ENCODE peak calls at places on chromosomes 7 and 10, in four cellular contexts. I, T, P and N are unnamed samples.
A peak's percentile ranks its signal among the peaks of the same experiment; 100 is the strongest.

GRCh38 chr10:130740788-130741785 is 570.4 kb downstream of the TCERG1L start:
- DNase-seq in I (no peak), T (no peak), P (no peak), N (no peak)

GRCh38 chr7:156460861-156461632 is 179.5 kb upstream of the RNF32 start:
- DNase-seq in I (no peak), P (no peak), T (no peak), N (no peak)

GRCh38 chr7:137592232-137592896 is 248.8 kb upstream of the PTN start:
- DNase-seq in I (peak; percentile 44), P (peak; percentile 80), T (peak; percentile 50), N (peak; percentile 71)

GRCh38 chr10:25061711-25062455 is 45.5 kb downstream of the THNSL1 start:
- DNase-seq in I (no peak), T (no peak), P (peak; percentile 33), N (no peak)

GRCh38 chr10:92574545-92575377 is 868 bp upstream of the IDE start:
- DNase-seq in T (no peak), P (peak; percentile 43), I (peak; percentile 87), N (no peak)

GRCh38 chr7:113010377-113010776 is 76.2 kb downstream of the GPR85 start:
- DNase-seq in P (no peak), I (no peak), T (no peak), N (no peak)

GRCh38 chr10:24385776-24386175 is 176.8 kb downstream of the KIAA1217 start:
- DNase-seq in T (no peak), I (no peak), P (peak; percentile 80), N (no peak)

GRCh38 chr10:108631332-108631731 is 1292.0 kb downstream of the XPNPEP1 start:
- DNase-seq in P (no peak), T (no peak), I (no peak), N (no peak)

GRCh38 chr7:46754135-46754730 is 827.7 kb downstream of the TNS3 start:
- DNase-seq in I (no peak), T (no peak), P (peak; percentile 82), N (no peak)

GRCh38 chr7:114700267-114700666 is 221.6 kb upstream of the MDFIC start:
- DNase-seq in T (no peak), P (no peak), I (no peak), N (no peak)

GRCh38 chr10:34814228-34815173 is 595 bp downstream of the PARD3 start:
- DNase-seq in I (peak; percentile 59), T (peak; percentile 73), P (no peak), N (peak; percentile 68)

GRCh38 chr7:28136885-28137284 is 43.7 kb downstream of the JAZF1 start:
- DNase-seq in I (no peak), T (no peak), P (no peak), N (no peak)

GRCh38 chr7:114648680-114649079 is 234.1 kb downstream of the FOXP2 start:
- DNase-seq in I (no peak), P (no peak), T (no peak), N (no peak)

GRCh38 chr10:121572857-121573540 is 25.2 kb downstream of the FGFR2 start:
- DNase-seq in T (no peak), I (no peak), P (no peak), N (no peak)

GRCh38 chr7:44398506-44398905 is 73.1 kb upstream of the CAMK2B start:
- DNase-seq in I (no peak), P (no peak), T (no peak), N (no peak)

GRCh38 chr7:5695709-5696345 is 85.6 kb downstream of the RNF216 start:
- DNase-seq in I (no peak), P (peak; percentile 76), T (no peak), N (no peak)

GRCh38 chr10:69685802-69686585 is 55.9 kb downstream of the FAM241B start:
- DNase-seq in I (no peak), P (peak; percentile 4), T (peak; percentile 94), N (peak; percentile 93)

GRCh38 chr7:1829111-1829510 is 159.0 kb downstream of the ELFN1 start:
- DNase-seq in P (no peak), T (no peak), I (no peak), N (no peak)

GRCh38 chr7:22846961-22847360 is 24.3 kb upstream of the TOMM7 start:
- DNase-seq in P (no peak), I (no peak), T (no peak), N (no peak)

GRCh38 chr10:114172241-114172640 is 1.8 kb downstream of the CCDC186 start:
- DNase-seq in P (peak; percentile 32), T (no peak), I (no peak), N (no peak)

GRCh38 chr7:7918736-7919448 is 49.7 kb upstream of the GLCCI1 start:
- DNase-seq in P (peak; percentile 5), I (no peak), T (no peak), N (no peak)

GRCh38 chr10:129972145-129972965 is 8.3 kb upstream of the EBF3 start:
- DNase-seq in I (no peak), P (no peak), T (no peak), N (no peak)

GRCh38 chr7:117323877-117324699 is 1.2 kb upstream of the WNT2 start:
- DNase-seq in T (peak; percentile 58), I (no peak), P (peak; percentile 64), N (peak; percentile 22)

GRCh38 chr10:28839600-28840007 is 162.3 kb downstream of the BAMBI start:
- DNase-seq in T (no peak), I (no peak), P (peak; percentile 27), N (peak; percentile 5)

GRCh38 chr10:124544711-124545110 is 83.1 kb downstream of the LHPP start:
- DNase-seq in T (no peak), I (no peak), P (no peak), N (no peak)

GRCh38 chr10:5595591-5596590 is 70.5 kb downstream of the ASB13 start:
- DNase-seq in P (peak; percentile 94), T (peak; percentile 41), I (peak; percentile 68), N (peak; percentile 28)

GRCh38 chr7:135929692-135930091 is 47.5 kb downstream of the MTPN start:
- DNase-seq in I (no peak), P (no peak), T (no peak), N (no peak)

GRCh38 chr10:111835562-111835961 is 348.0 kb downstream of the GPAM start:
- DNase-seq in I (no peak), T (no peak), P (peak; percentile 95), N (no peak)

GRCh38 chr10:69901623-69902505 is 100.2 kb downstream of the COL13A1 start:
- DNase-seq in P (peak; percentile 41), T (peak; percentile 74), I (peak; percentile 96), N (peak; percentile 65)

GRCh38 chr7:149886018-149886416 is 12.2 kb downstream of the ATP6V0E2 start:
- DNase-seq in I (no peak), T (no peak), P (no peak), N (no peak)

GRCh38 chr7:79515358-79515757 is 61.9 kb upstream of the MAGI2 start:
- DNase-seq in P (no peak), I (no peak), T (no peak), N (no peak)

GRCh38 chr7:2710901-2711551 is 23.0 kb downstream of the AMZ1 start:
- DNase-seq in T (no peak), P (peak; percentile 17), I (no peak), N (no peak)

GRCh38 chr7:55509322-55509721 is 63.0 kb downstream of the VOPP1 start:
- DNase-seq in I (no peak), T (no peak), P (peak; percentile 49), N (no peak)

GRCh38 chr7:111006691-111007090 is 84.2 kb upstream of the LRRN3 start:
- DNase-seq in P (no peak), T (no peak), I (no peak), N (no peak)

GRCh38 chr10:132511092-132511491 is 26.5 kb upstream of the INPP5A start:
- DNase-seq in I (no peak), T (no peak), P (no peak), N (no peak)

GRCh38 chr7:37096341-37096740 is 352.3 kb downstream of the ELMO1 start:
- DNase-seq in P (no peak), I (no peak), T (no peak), N (no peak)

GRCh38 chr7:37097983-37098382 is 350.7 kb downstream of the ELMO1 start:
- DNase-seq in P (no peak), T (no peak), I (no peak), N (no peak)

GRCh38 chr7:37095122-37095521 is 353.5 kb downstream of the ELMO1 start:
- DNase-seq in P (no peak), I (no peak), T (no peak), N (no peak)

GRCh38 chr7:37100735-37101331 is 347.8 kb downstream of the ELMO1 start:
- DNase-seq in T (no peak), P (no peak), I (no peak), N (no peak)

DNA sequence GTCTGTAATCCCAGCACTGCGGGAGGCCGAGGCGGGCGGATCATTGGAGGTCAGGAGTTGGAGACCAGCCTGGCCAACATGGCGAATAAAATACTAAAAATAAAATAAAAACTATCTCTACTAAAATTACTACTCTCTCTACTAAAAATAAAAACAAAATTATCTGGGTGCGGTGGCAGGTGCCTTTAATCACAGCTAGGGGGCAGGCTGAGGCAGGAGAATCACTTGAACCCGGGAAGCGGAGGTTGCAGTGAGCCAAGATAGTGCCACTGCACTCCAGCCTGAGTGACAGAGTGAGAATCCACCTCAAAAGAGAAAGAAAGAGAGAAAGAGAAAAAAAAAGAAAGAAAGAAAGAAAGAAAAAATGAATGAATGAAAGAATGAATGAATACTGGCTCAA is 351.4 kb downstream of the ELMO1 start:
- DNase-seq in T (no peak), P (no peak), I (no peak), N (no peak)
- TF ChIP-seq CTCF in T (no peak), P (no peak), I (no peak), N (no peak)

DNA sequence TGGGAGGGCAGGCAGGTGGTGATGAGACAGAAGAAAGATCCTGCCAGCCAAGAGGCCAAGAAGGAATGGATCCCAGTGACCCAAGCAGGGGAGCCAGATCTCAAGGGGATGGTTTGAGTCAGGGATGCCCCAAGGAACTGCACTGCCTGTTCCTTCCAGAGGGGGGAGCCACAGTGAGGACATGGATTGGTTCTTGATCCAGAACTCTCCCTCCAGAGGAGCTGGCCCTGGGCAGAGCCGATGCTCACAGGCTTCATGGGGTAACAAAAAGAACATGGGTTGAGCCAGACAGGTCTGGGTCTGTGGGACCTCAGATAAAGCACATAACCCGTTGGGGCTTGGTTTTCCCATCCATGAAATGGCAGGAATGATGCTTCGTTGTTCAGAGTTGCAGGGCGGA is 4.6 kb upstream of the DENND2A start:
- DNase-seq in I (no peak), P (no peak), T (no peak), N (no peak)
- TF ChIP-seq CTCF in I (peak; percentile 12), P (peak; percentile 46), T (no peak), N (no peak)

DNA sequence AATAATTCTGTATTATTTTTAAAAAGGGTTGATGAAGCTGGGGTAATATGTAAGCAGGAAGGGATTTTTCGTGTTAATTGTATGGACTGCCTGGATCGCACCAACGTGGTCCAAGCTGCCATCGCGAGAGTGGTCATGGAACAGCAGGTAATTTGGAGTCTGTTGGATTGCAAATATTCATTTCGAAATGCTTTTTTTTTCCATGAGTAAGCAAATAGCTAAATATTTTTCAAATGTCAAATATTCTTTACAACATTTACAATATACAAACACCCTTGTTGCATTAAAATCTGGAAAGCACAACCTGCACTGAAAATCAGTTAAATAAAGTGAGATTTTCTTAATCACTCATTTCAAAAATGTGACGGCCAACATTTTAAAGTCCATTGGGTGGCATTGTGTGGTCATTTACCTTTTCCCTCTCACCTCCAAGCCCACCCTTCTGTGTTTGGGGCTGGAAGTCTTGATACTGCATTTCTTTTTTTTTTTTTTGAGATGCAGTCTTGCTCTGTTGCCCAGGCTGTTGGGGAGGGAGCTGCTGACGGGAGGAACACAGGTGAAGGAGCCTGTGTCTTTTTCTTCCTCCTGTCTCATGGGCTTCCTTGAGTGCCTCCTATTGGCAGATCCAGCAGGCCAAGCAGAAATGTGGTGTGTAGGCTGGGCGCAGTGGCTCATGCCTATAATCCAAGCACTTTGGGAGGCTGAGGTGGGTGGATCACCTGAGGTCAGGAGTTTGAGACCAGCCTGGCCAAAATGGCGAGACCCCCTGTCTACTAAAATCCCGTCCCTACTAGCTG is 66.1 kb downstream of the MCMBP start:
- DNase-seq in P (no peak), I (no peak), T (no peak), N (no peak)
- TF ChIP-seq CTCF in P (no peak), I (no peak), T (no peak), N (no peak)

GRCh38 chr10:90652519-90652918 is 205.3 kb downstream of the HTR7 start:
- DNase-seq in P (peak; percentile 35), I (no peak), T (no peak), N (no peak)
- TF ChIP-seq CTCF in P (peak; percentile 51), I (peak; percentile 12), T (no peak), N (no peak)